ENCODE peak calls at places on chromosomes 2 and 18, in seven cellular contexts. W is IMR-90, T is H9, J is neuronal stem cell, O is mesenchymal stem cell, U is H1, V is trophoblast cell. F is an unnamed sample.

GRCh38 chr2:239951117-239951734 is 73.9 kb downstream of the NDUFA10 start:
- DNase-seq in J (no peak), T (no peak), O (no peak), U (no peak), V (no peak), W (no peak), F (no peak)

GRCh38 chr2:109376796-109377495 is 236.8 kb downstream of the SEPTIN10 start:
- DNase-seq in V (no peak), T (peak), W (peak), U (peak), J (no peak), O (no peak), F (no peak)

GRCh38 chr2:57217013-57217412 is 829.6 kb upstream of the VRK2 start:
- DNase-seq in U (no peak), V (no peak), J (no peak), T (no peak), W (no peak), O (no peak), F (no peak)

GRCh38 chr18:13577091-13577697 is 149.2 kb downstream of the FAM210A start:
- DNase-seq in T (no peak), J (no peak), W (peak), O (no peak), V (peak), U (no peak), F (no peak)

GRCh38 chr2:46329803-46330775 is 32.9 kb downstream of the EPAS1 start:
- DNase-seq in U (no peak), J (no peak), W (peak), O (peak), V (peak), T (no peak), F (no peak)

GRCh38 chr18:26307161-26307773 is 81.0 kb downstream of the TAF4B start:
- DNase-seq in V (peak), O (peak), W (peak), J (peak), T (no peak), U (no peak), F (peak)

GRCh38 chr18:60295776-60296175 is 76.8 kb downstream of the MC4R start:
- DNase-seq in O (no peak), V (no peak), T (no peak), W (no peak), J (no peak), U (no peak), F (peak)

GRCh38 chr2:102520009-102520408 is 47.0 kb downstream of the SLC9A4 start:
- DNase-seq in W (peak), J (peak), T (peak), O (no peak), V (peak), U (no peak), F (peak)

GRCh38 chr2:165469417-165469816 is at the start of gene CSRNP3:
- DNase-seq in U (no peak), J (peak), T (peak), W (peak), O (peak), V (peak), F (peak)

GRCh38 chr2:224584111-224584764 is 925 bp downstream of the CUL3 start:
- DNase-seq in J (peak), T (no peak), U (no peak), W (peak), O (peak), V (peak), F (peak)

GRCh38 chr2:119290859-119291587 is 67.4 kb downstream of the STEAP3 start:
- DNase-seq in J (peak), W (peak), U (peak), O (peak), T (peak), V (peak), F (peak)

GRCh38 chr2:179238027-179238426 is 26.6 kb downstream of the SESTD1 start:
- DNase-seq in O (no peak), U (no peak), T (no peak), J (no peak), V (no peak), W (no peak), F (no peak)

GRCh38 chr2:113324684-113325160 is 46.0 kb upstream of the PAX8 start:
- DNase-seq in V (peak), U (peak), T (peak), O (peak), J (no peak), W (peak), F (peak)

GRCh38 chr2:227822416-227823003 is 8.9 kb downstream of the CCL20 start:
- DNase-seq in W (no peak), O (no peak), U (no peak), T (no peak), J (no peak), V (no peak), F (no peak)

GRCh38 chr2:38697116-38697840 is 31.4 kb downstream of the GALM start:
- DNase-seq in V (no peak), T (no peak), J (no peak), W (no peak), O (no peak), U (no peak), F (no peak)

GRCh38 chr2:120014231-120014990 is 1.5 kb downstream of the EPB41L5 start:
- DNase-seq in J (no peak), V (peak), O (no peak), U (no peak), T (no peak), W (no peak), F (no peak)

GRCh38 chr2:233822101-233822771 is 32.1 kb downstream of the HJURP start:
- DNase-seq in J (no peak), W (no peak), U (no peak), O (no peak), T (no peak), V (no peak), F (no peak)

GRCh38 chr18:54387631-54388030 is 29.9 kb downstream of the C18orf54 start:
- DNase-seq in T (no peak), V (peak), J (no peak), O (no peak), W (no peak), U (no peak), F (no peak)

GRCh38 chr18:8005870-8006269 is 438.8 kb downstream of the PTPRM start:
- DNase-seq in W (no peak), O (no peak), V (no peak), U (no peak), J (no peak), T (no peak), F (no peak)

GRCh38 chr2:102027036-102027702 is 35.4 kb downstream of the IL1R2 start:
- DNase-seq in U (no peak), O (peak), T (no peak), J (no peak), W (peak), V (peak), F (no peak)

GRCh38 chr18:80197490-80197889 is 49.8 kb downstream of the PARD6G start:
- DNase-seq in W (peak), J (no peak), T (no peak), O (peak), V (no peak), U (peak), F (peak)

GRCh38 chr18:13137041-13137938 is 81.3 kb upstream of the LDLRAD4 start:
- DNase-seq in W (no peak), T (no peak), O (no peak), V (peak), J (no peak), U (no peak), F (no peak)

GRCh38 chr2:61639721-61640120 is 101.6 kb upstream of the XPO1 start:
- DNase-seq in J (no peak), T (no peak), W (no peak), V (no peak), O (no peak), U (no peak), F (no peak)

GRCh38 chr2:145228506-145228905 is 708.6 kb upstream of the ZEB2 start:
- DNase-seq in V (no peak), U (no peak), T (no peak), J (no peak), O (peak), W (peak), F (no peak)

GRCh38 chr18:37668971-37669747 is 103.6 kb upstream of the CELF4 start:
- DNase-seq in V (no peak), O (no peak), W (no peak), U (no peak), J (peak), T (peak), F (peak)

GRCh38 chr2:136920652-136921333 is 155.4 kb downstream of the THSD7B start:
- DNase-seq in O (no peak), T (peak), J (no peak), V (no peak), W (no peak), U (no peak), F (no peak)

GRCh38 chr18:3594760-3595241 is 144.8 kb downstream of the TGIF1 start:
- DNase-seq in J (no peak), O (peak), T (no peak), W (peak), V (peak), U (no peak), F (peak)

GRCh38 chr2:8382485-8382884 is 299.4 kb upstream of the ID2 start:
- DNase-seq in U (no peak), W (no peak), T (no peak), J (no peak), V (no peak), O (no peak), F (peak)

GRCh38 chr2:238929242-238930081 is 81.6 kb downstream of the TWIST2 start:
- DNase-seq in V (no peak), U (no peak), O (no peak), J (no peak), T (peak), W (peak), F (no peak)

GRCh38 chr18:63148449-63149199 is 170.9 kb downstream of the BCL2 start:
- DNase-seq in O (peak), U (no peak), W (peak), T (no peak), J (no peak), V (no peak), F (no peak)

GRCh38 chr2:25306767-25307368 is 34.9 kb downstream of the DNMT3A start:
- DNase-seq in T (no peak), O (no peak), J (no peak), W (no peak), U (no peak), V (peak), F (no peak)

GRCh38 chr2:138867341-138867740 is 87.2 kb upstream of the NXPH2 start:
- DNase-seq in J (no peak), U (no peak), T (no peak), V (peak), W (no peak), O (no peak), F (no peak)

GRCh38 chr2:233450854-233451575 is 96.7 kb downstream of the DGKD start:
- DNase-seq in W (no peak), O (no peak), J (no peak), V (no peak), T (no peak), U (no peak), F (no peak)

GRCh38 chr2:8576525-8577157 is 105.2 kb upstream of the ID2 start:
- DNase-seq in W (no peak), O (no peak), T (no peak), J (no peak), V (peak), U (no peak), F (no peak)

GRCh38 chr2:171522057-171522803 is at the start of gene CYBRD1:
- DNase-seq in V (peak), O (peak), T (peak), J (peak), W (peak), U (peak), F (peak)

GRCh38 chr2:233252227-233252626 is 754 bp downstream of the ATG16L1 start:
- DNase-seq in O (peak), U (no peak), T (no peak), V (no peak), W (no peak), J (no peak), F (peak)

GRCh38 chr2:173955004-173955403 is 10.2 kb downstream of the SP3 start:
- DNase-seq in O (no peak), U (no peak), V (no peak), T (no peak), W (no peak), J (no peak), F (no peak)

GRCh38 chr2:173948827-173949226 is 16.3 kb downstream of the SP3 start:
- DNase-seq in V (no peak), T (no peak), U (no peak), O (no peak), J (no peak), W (no peak), F (no peak)

GRCh38 chr2:173955867-173956266 is 9.3 kb downstream of the SP3 start:
- DNase-seq in T (no peak), W (no peak), U (no peak), J (no peak), V (no peak), O (no peak), F (no peak)

GRCh38 chr2:173953047-173953424 is 12.1 kb downstream of the SP3 start:
- DNase-seq in O (no peak), V (no peak), T (no peak), J (no peak), U (no peak), W (no peak), F (no peak)

DNA sequence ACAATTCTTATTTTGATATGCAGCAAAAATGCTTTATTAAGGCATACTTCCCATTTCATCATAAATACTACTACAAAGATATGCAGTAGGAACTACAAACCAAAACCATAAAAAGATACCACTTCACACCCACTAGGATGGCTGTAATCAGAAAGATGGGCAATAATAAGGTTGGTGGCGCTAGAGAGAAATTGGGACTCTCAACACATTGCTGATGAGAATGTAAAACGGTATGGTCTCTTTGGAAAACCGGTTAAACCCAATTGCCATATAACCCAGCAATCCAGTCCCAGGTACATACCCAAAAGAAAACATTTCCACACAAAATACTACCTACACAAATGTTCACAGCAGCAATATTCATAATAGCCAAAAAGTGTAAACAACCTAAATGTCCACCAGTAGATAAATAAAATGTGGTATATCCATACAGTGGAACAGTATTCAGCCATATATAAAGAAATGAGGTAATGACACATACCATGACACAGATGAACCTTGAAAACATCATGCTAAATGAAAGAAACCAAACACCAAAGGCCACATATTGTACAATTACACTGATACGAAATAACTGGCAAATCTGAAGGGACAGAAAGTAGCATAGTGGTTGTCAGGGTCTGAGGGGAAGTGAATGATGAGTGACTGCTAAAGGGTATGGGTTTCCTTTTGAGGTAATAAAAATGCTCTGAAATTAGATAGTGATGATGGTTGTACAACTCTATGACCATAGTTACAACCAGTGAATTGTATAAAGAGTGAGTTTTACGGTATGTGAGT is 12.7 kb downstream of the SP3 start:
- DNase-seq in V (no peak), U (no peak), O (no peak), T (no peak), W (no peak), J (no peak), F (no peak)
- H4K8ac ChIP-seq in V (no peak), U (no peak), O (no peak), T (no peak), W (no peak), J (no peak), F (no peak)

GRCh38 chr2:168233166-168233565 is 14.2 kb downstream of the STK39 start:
- DNase-seq in V (no peak), U (no peak), J (no peak), W (no peak), O (no peak), T (no peak), F (no peak)
- H4K8ac ChIP-seq in V (no peak), U (no peak), J (no peak), W (no peak), O (no peak), T (no peak), F (no peak)

GRCh38 chr2:45172993-45173392 is 163.7 kb upstream of the SIX2 start:
- DNase-seq in W (no peak), O (no peak), V (no peak), U (no peak), J (no peak), T (no peak), F (no peak)
- H4K8ac ChIP-seq in W (no peak), O (no peak), V (no peak), U (no peak), J (no peak), T (no peak), F (no peak)

GRCh38 chr2:67036446-67036845 is 360.7 kb upstream of the ETAA1 start:
- DNase-seq in O (no peak), J (no peak), U (no peak), W (peak), T (no peak), V (no peak), F (no peak)
- H4K8ac ChIP-seq in O (no peak), J (no peak), U (no peak), W (no peak), T (no peak), V (no peak), F (no peak)

DNA sequence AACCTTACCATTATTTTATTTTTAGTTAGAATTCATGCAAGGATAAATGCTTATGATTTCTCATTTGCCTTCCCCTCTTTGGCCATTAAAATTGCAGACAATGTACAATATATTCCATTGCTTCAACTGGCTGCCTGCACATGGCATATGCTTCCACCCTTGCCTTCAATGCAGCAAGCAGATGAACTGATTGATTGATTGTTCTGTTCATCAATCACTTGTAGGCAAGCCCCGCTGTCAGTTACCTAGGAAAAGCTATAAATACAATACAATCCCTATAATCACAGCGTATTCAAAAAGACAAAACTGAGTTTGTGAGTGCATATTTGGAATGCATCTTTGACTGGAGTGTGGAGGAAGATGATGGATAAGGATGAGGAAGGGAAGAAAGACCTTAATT is 73.6 kb upstream of the CAVIN2 start:
- DNase-seq in V (no peak), W (no peak), O (no peak), U (no peak), T (no peak), J (no peak), F (no peak)
- H4K8ac ChIP-seq in V (no peak), W (no peak), O (no peak), U (no peak), T (no peak), J (no peak), F (no peak)